ENCODE peak calls at places on chromosome 20, in five cellular contexts. I is GM12878, T is mammary epithelial cell, K is mesenchymal stem cell, H is fibroblast of lung. W is an unnamed sample. For H3K9me3, the result is how much of the 10 kb centered on the place peaks cover.

GRCh38 chr20:49567421-49568256 is at the start of gene PTGIS:
- DNase-seq in I (no peak), T (no peak), K (peak), H (no peak), W (no peak)

GRCh38 chr20:57547250-57547649 is 13.7 kb upstream of the PCK1 start:
- DNase-seq in I (no peak), T (peak), K (no peak), H (peak), W (no peak)

GRCh38 chr20:17518339-17519052 is 12.7 kb downstream of the BFSP1 start:
- DNase-seq in I (no peak), T (no peak), K (no peak), H (no peak), W (no peak)

GRCh38 chr20:35479798-35480197 is 24.4 kb downstream of the CEP250 start:
- DNase-seq in I (no peak), T (no peak), K (no peak), H (no peak), W (no peak)

GRCh38 chr20:37349517-37350491 is 3.9 kb downstream of the SRC start:
- DNase-seq in I (no peak), T (no peak), K (peak), H (peak), W (no peak)

GRCh38 chr20:8094845-8095244 is 37.2 kb upstream of the PLCB1 start:
- DNase-seq in I (no peak), T (peak), K (no peak), H (peak), W (no peak)

GRCh38 chr20:25259788-25260254 is 11.9 kb downstream of the PYGB start:
- DNase-seq in I (no peak), T (no peak), K (no peak), H (no peak), W (peak)

GRCh38 chr20:20079102-20079784 is 26.9 kb downstream of the CFAP61 start:
- DNase-seq in I (no peak), T (no peak), K (no peak), H (no peak), W (no peak)

GRCh38 chr20:32053648-32054047 is 1.6 kb downstream of the HCK start:
- DNase-seq in I (no peak), T (no peak), K (no peak), H (no peak), W (no peak)

GRCh38 chr20:944774-945410 is 28.8 kb upstream of the ANGPT4 start:
- DNase-seq in I (no peak), T (no peak), K (no peak), H (no peak), W (no peak)

GRCh38 chr20:20210943-20211273 is 157.0 kb upstream of the INSM1 start:
- DNase-seq in I (no peak), T (no peak), K (no peak), H (no peak), W (peak)

GRCh38 chr20:49132995-49133451 is 55.1 kb downstream of the STAU1 start:
- DNase-seq in I (peak), T (peak), K (peak), H (peak), W (peak)

GRCh38 chr20:17806739-17807441 is 107.1 kb downstream of the BANF2 start:
- DNase-seq in I (no peak), T (no peak), K (no peak), H (peak), W (peak)

GRCh38 chr20:34575271-34575670 is 16.8 kb downstream of the MAP1LC3A start:
- DNase-seq in I (no peak), T (no peak), K (no peak), H (no peak), W (no peak)

GRCh38 chr20:57384486-57384885 is 6.7 kb upstream of the RBM38 start:
- DNase-seq in I (no peak), T (no peak), K (no peak), H (no peak), W (peak)

GRCh38 chr20:3753098-3753497 is 14.5 kb downstream of the ADISSP start:
- DNase-seq in I (no peak), T (peak), K (peak), H (peak), W (peak)

GRCh38 chr20:50504231-50504823 is 5.9 kb upstream of the PTPN1 start:
- DNase-seq in I (no peak), T (no peak), K (peak), H (no peak), W (no peak)

GRCh38 chr20:63345328-63346100 is 15.6 kb downstream of the CHRNA4 start:
- DNase-seq in I (no peak), T (no peak), K (no peak), H (no peak), W (no peak)

GRCh38 chr20:63123326-63123725 is 92.6 kb downstream of the YTHDF1 start:
- DNase-seq in I (no peak), T (no peak), K (no peak), H (no peak), W (no peak)

GRCh38 chr20:52003415-52003814 is 188.2 kb downstream of the ZFP64 start:
- DNase-seq in I (no peak), T (no peak), K (no peak), H (no peak), W (no peak)

GRCh38 chr20:62378215-62378614 is 8.7 kb upstream of the RPS21 start:
- DNase-seq in I (no peak), T (peak), K (no peak), H (peak), W (no peak)

GRCh38 chr20:50746138-50746940 is 15.0 kb downstream of the PARD6B start:
- DNase-seq in I (no peak), T (peak), K (no peak), H (peak), W (peak)

GRCh38 chr20:60117040-60117439 is 158.8 kb downstream of the CDH26 start:
- DNase-seq in I (no peak), T (no peak), K (no peak), H (no peak), W (no peak)

GRCh38 chr20:5526516-5526915 is 209.8 kb upstream of the PROKR2 start:
- DNase-seq in I (no peak), T (no peak), K (no peak), H (no peak), W (no peak)

GRCh38 chr20:346640-347316 is at the start of gene NRSN2:
- DNase-seq in I (no peak), T (no peak), K (peak), H (peak), W (peak)

GRCh38 chr20:44600758-44601562 is 18.6 kb downstream of the PKIG start:
- DNase-seq in I (no peak), T (no peak), K (no peak), H (peak), W (no peak)

GRCh38 chr20:3654326-3655031 is 8.7 kb downstream of the GFRA4 start:
- DNase-seq in I (no peak), T (no peak), K (no peak), H (no peak), W (no peak)

GRCh38 chr20:3082955-3083952 is 1.3 kb downstream of the AVP start:
- DNase-seq in I (no peak), T (no peak), K (no peak), H (no peak), W (no peak)

GRCh38 chr20:49541733-49542513 is 26.0 kb downstream of the PTGIS start:
- DNase-seq in I (peak), T (peak), K (peak), H (peak), W (peak)

GRCh38 chr20:38893485-38894090 is 32.6 kb upstream of the FAM83D start:
- DNase-seq in I (peak), T (peak), K (peak), H (peak), W (peak)

GRCh38 chr20:51014797-51015722 is 7.8 kb downstream of the KCNG1 start:
- DNase-seq in I (no peak), T (peak), K (peak), H (peak), W (peak)

GRCh38 chr20:62742979-62743776 is 34.5 kb downstream of the NTSR1 start:
- DNase-seq in I (no peak), T (no peak), K (no peak), H (no peak), W (no peak)

GRCh38 chr20:9344080-9344920 is 170.1 kb upstream of the LAMP5 start:
- DNase-seq in I (no peak), T (no peak), K (peak), H (peak), W (no peak)

GRCh38 chr20:33653900-33654596 is 8.1 kb upstream of the C20orf144 start:
- DNase-seq in I (no peak), T (peak), K (no peak), H (no peak), W (peak)

GRCh38 chr20:33871362-33871761 is 60.2 kb downstream of the CHMP4B start:
- DNase-seq in I (no peak), T (no peak), K (no peak), H (no peak), W (peak)

GRCh38 chr20:57243480-57244220 is 22.8 kb downstream of the BMP7 start:
- DNase-seq in I (no peak), T (peak), K (no peak), H (no peak), W (no peak)

GRCh38 chr20:16771204-16771603 is 23.0 kb downstream of the OTOR start:
- DNase-seq in I (no peak), T (no peak), K (no peak), H (no peak), W (no peak)

GRCh38 chr20:21099653-21100589 is 6.2 kb downstream of the LINC00237 start:
- DNase-seq in I (no peak), T (no peak), K (peak), H (no peak), W (peak)

GRCh38 chr20:31712564-31713311 is 9.9 kb downstream of the BCL2L1 start:
- DNase-seq in I (no peak), T (peak), K (peak), H (peak), W (peak)

DNA sequence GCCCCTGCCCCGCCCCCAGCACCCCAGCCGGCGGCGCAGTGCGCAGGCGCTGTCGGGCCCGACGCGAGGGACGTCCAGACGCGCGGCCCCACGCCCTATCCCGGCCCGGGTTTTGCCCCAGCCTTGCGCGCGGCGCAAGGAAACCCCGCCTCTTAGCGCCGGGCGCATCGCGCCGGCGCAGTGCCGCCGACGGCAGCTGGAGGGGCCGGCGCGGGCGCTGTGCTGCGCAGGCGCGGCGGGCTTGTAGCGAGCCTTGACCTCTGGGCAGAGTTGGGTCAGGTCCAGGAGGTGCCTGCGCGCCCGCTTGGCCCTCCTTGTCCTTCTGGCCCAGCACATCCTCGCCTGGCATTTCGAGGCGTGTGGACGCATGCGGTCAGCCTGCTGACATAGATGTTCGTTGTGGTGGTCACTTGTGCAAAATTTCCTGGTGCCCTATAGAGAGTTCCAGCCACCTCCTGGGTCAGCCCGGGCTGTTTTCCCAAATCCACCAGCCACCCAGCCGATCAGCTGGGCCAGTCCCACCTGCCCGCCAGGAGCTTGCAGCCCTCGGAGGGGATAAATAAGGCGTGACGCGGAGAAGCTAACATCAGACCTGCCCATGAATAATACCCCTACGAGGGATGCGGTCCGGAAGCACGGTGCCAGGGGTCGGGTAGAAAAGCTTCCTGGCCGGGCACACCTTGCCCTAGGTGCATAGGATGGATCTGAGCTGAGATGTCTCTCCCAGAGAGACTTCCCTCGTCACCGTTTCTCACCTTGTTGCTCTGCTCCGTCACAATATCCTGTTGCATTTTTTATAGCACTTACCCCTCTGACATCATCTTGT is 423 bp upstream of the PRELID3B start:
- DNase-seq in I (peak), T (peak), K (peak), H (peak), W (peak)
- H3K9ac ChIP-seq in I (peak), T (no peak), K (peak), H (no peak), W (peak)

DNA sequence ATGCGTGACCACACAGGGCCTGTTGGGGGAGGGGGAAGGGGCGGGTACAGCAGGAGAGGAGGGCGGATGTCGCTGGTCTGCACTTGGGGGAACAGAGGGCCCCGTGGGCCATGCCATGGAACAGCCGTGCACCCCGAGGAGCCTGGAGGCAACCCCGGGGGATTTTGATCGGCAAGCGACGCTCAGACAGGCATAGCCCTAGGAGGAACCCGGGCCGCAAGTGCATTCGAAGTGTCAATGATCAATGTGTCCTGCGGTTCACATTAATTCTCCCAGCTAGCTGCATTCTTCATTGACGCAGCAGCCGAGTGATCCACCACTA is 772.8 kb upstream of the DEFB115 start:
- DNase-seq in I (no peak), T (no peak), K (no peak), H (no peak), W (no peak)
- H3K9me3 ChIP-seq in I (under half), T (under half), K (under half), H (under half), W (under half)

GRCh38 chr20:1955289-1955688 is 38.6 kb downstream of the PDYN start:
- DNase-seq in I (no peak), T (no peak), K (no peak), H (no peak), W (no peak)
- H3K9ac ChIP-seq in I (no peak), T (no peak), K (no peak), H (no peak), W (no peak)

DNA sequence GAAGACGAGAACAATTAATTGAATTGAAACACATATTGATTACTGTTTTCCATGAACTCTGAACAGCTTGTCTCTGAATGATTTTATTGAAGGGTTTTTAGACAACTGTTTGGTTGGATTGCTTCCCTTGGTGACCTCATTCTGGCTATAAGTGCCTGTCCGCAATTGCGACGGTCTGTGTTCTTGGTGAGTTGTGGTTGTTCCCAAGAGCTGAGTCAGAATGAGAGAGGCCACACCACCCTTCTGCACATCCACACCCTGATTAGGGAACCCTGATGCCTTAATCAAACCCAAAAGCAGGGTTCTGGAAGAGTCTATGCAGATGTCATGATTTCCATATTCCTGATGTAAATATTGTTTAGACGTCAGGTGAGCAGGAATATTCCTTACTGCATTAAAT is 747.0 kb downstream of the PTPRT start:
- DNase-seq in I (no peak), T (no peak), K (no peak), H (no peak), W (no peak)
- H3K9me3 ChIP-seq in I (under half), T (under half), K (under half), H (under half), W (under half)

GRCh38 chr20:53773792-53774371 is 180.2 kb upstream of the ZNF217 start:
- DNase-seq in I (no peak), T (peak), K (peak), H (peak), W (no peak)
- H3K9ac ChIP-seq in I (no peak), T (peak), K (peak), H (peak), W (no peak)

GRCh38 chr20:55893031-55893430 is 112.3 kb downstream of the CBLN4 start:
- DNase-seq in I (no peak), T (peak), K (no peak), H (no peak), W (no peak)
- H3K9me3 ChIP-seq in I (under half), T (under half), K (under half), H (under half), W (under half)

DNA sequence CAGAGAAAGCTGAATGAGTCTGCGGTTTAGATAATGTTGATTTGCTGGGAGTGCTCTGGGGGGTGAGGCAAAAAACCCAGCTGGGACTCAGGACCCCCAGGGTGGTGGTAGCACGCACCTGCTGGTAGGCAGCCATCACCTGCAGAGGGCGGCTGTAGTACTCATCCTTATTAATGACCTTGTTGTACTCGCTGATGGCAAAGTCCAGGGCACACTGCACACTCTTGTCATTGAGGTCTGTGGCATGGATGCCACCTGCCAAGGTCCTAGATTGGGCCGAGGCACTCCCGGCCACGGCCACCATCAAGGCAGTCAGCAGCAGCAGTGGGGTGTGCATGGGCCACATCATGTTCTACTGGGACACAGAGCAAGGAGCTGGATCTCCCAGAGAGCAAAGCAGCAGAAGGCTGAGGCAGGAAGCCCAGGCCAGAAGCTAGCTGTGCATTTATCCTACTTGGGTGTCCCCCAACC is at the start of gene CST5:
- DNase-seq in I (no peak), T (no peak), K (no peak), H (no peak), W (no peak)
- H3K9ac ChIP-seq in I (no peak), T (no peak), K (no peak), H (no peak), W (no peak)